ENCODE peak calls at places on chromosomes 7 and 10, in nine cellular contexts. J is transverse colon, R is HCT116, K is suprapubic skin, S is esophagus muscularis mucosa, Y is heart left ventricle, O is H1, H is esophagus squamous epithelium, B is prostate gland. C is an unnamed sample.

GRCh38 chr7:44116789-44117666 is 6.3 kb downstream of the POLD2 start:
- DNase-seq in J (no peak), R (no peak), K (no peak), S (no peak), Y (peak; percentile 26), O (no peak), H (no peak), B (no peak), C (no peak)

GRCh38 chr7:112399501-112399900 is 50.8 kb upstream of the IFRD1 start:
- DNase-seq in J (no peak), R (no peak), K (no peak), S (no peak), Y (no peak), O (no peak), H (no peak), B (no peak), C (no peak)

GRCh38 chr7:73702226-73702625 is 17.2 kb downstream of the STX1A start:
- DNase-seq in J (no peak), R (no peak), K (no peak), S (no peak), Y (no peak), O (no peak), H (no peak), B (no peak), C (no peak)

GRCh38 chr7:128831994-128832879 is 2.0 kb downstream of the FLNC start:
- DNase-seq in J (no peak), R (no peak), K (no peak), S (no peak), Y (peak; percentile 77), O (peak; percentile 78), H (no peak), B (no peak), C (peak; percentile 59)

GRCh38 chr10:133337079-133337725 is 506 bp upstream of the CALY start:
- DNase-seq in J (no peak), R (no peak), K (no peak), S (no peak), Y (no peak), O (no peak), H (no peak), B (no peak), C (no peak)

GRCh38 chr7:9200666-9201065 is 767.3 kb downstream of the NXPH1 start:
- DNase-seq in J (no peak), R (no peak), K (no peak), S (no peak), Y (no peak), O (no peak), H (no peak), B (no peak), C (no peak)

GRCh38 chr10:100148353-100149211 is 37.2 kb downstream of the ERLIN1 start:
- DNase-seq in J (no peak), R (peak; percentile 60), K (no peak), S (peak; percentile 74), Y (no peak), O (no peak), H (no peak), B (no peak), C (no peak)

GRCh38 chr10:70693619-70694286 is 21.4 kb downstream of the ADAMTS14 start:
- DNase-seq in J (no peak), R (no peak), K (no peak), S (no peak), Y (peak; percentile 53), O (no peak), H (no peak), B (no peak), C (peak; percentile 76)

GRCh38 chr7:31518766-31519165 is 4.9 kb downstream of the ITPRID1 start:
- DNase-seq in J (no peak), R (no peak), K (no peak), S (no peak), Y (no peak), O (no peak), H (no peak), B (no peak), C (no peak)

GRCh38 chr10:33073641-33074410 is 115.8 kb upstream of the ITGB1 start:
- DNase-seq in J (no peak), R (no peak), K (no peak), S (no peak), Y (no peak), O (no peak), H (no peak), B (no peak), C (peak; percentile 29)

GRCh38 chr7:18201349-18201748 is 173.7 kb upstream of the PRPS1L1 start:
- DNase-seq in J (no peak), R (no peak), K (no peak), S (no peak), Y (peak; percentile 36), O (no peak), H (no peak), B (no peak), C (peak; percentile 55)

GRCh38 chr7:112930787-112931186 is 140.6 kb upstream of the TMEM168 start:
- DNase-seq in J (no peak), R (no peak), K (no peak), S (no peak), Y (no peak), O (no peak), H (no peak), B (no peak), C (no peak)

GRCh38 chr10:17787087-17787942 is 21.8 kb upstream of the MRC1 start:
- DNase-seq in J (no peak), R (peak; percentile 62), K (no peak), S (peak; percentile 77), Y (no peak), O (no peak), H (no peak), B (no peak), C (no peak)

GRCh38 chr10:114565066-114565465 is 93.0 kb downstream of the ABLIM1 start:
- DNase-seq in J (no peak), R (no peak), K (no peak), S (no peak), Y (no peak), O (no peak), H (no peak), B (no peak), C (no peak)

DNA sequence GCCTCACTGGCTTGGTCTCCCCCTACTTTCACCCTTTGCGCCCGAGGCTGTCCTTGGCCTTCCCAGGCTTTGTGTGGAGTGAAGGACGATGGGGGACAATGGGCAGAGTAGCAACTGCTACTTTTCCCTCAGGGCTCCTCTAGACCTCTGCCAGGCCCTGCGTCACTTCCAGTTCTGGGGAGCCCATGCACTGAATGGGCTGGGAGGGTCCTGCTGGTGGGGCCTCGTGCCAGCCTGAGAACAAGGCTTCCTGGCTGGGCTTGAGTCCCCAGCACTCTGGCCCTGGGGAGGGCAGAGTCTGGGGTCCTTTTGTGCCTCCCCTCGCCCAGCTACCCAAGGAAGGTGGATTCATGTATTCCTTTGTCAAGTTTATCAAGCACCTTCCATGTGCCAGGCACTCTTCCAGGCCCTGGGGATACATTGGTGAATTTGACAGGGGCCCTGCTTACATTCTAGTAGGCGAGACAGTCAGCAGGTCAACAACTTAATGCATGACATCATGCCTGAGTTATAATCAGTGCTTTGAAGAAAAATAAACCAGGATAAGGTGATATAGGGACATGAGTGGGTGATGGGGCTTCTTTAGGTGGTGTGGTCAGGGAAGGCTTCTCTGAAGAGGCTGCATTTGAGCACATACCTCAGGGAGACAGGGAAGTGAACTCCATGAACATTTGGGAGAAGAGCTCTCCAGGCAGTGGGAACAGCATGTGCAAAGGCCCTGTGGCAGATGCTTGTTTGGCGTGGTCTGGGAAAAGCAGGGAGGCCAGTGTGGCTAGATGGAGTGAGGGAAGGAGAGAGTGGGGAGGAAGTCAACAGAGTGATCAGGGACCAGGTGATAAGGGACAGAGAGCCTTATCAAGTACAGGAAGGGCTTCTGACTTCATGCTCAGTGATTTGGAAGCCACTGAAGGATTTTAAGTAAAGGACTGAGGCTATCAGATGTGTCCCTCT is 14.1 kb downstream of the ZMIZ1 start:
- DNase-seq in J (no peak), R (no peak), K (no peak), S (no peak), Y (no peak), O (no peak), H (no peak), B (no peak), C (no peak)
- H3K4me1 ChIP-seq in J (peaks cover 92% of the 10 kb centered on the region), R (peaks cover 56% of the 10 kb centered on the region), K (peaks cover 100% of the 10 kb centered on the region), S (peaks cover 100% of the 10 kb centered on the region), Y (peaks cover 100% of the 10 kb centered on the region), O (peaks cover 5% of the 10 kb centered on the region), H (peaks cover 84% of the 10 kb centered on the region), B (peaks cover 53% of the 10 kb centered on the region), C (peaks cover 61% of the 10 kb centered on the region)

GRCh38 chr10:38093816-38094157 is 350 bp upstream of the ZNF37A start:
- DNase-seq in J (no peak), R (no peak), K (no peak), S (no peak), Y (no peak), O (no peak), H (no peak), B (no peak), C (no peak)

GRCh38 chr10:38094158-38094922 is at the start of gene ZNF37A:
- DNase-seq in J (peak; percentile 95), R (peak; percentile 95), K (peak; percentile 96), S (peak; percentile 99), Y (peak; percentile 95), O (peak; percentile 82), H (peak; percentile 80), B (peak; percentile 97), C (peak; percentile 95)

GRCh38 chr10:38094923-38095574 is 912 bp downstream of the ZNF37A start:
- DNase-seq in J (no peak), R (no peak), K (no peak), S (no peak), Y (no peak), O (peak; percentile 43), H (no peak), B (no peak), C (no peak)
- H3K36me3 ChIP-seq in J (no peaks in the 10 kb centered on the region), R (peaks cover 16% of the 10 kb centered on the region), K (peaks cover 37% of the 10 kb centered on the region), S (peaks cover 20% of the 10 kb centered on the region), Y (peaks cover 33% of the 10 kb centered on the region), O (no peaks in the 10 kb centered on the region), H (peaks cover 48% of the 10 kb centered on the region), B (no peaks in the 10 kb centered on the region), C (no peaks in the 10 kb centered on the region)

DNA sequence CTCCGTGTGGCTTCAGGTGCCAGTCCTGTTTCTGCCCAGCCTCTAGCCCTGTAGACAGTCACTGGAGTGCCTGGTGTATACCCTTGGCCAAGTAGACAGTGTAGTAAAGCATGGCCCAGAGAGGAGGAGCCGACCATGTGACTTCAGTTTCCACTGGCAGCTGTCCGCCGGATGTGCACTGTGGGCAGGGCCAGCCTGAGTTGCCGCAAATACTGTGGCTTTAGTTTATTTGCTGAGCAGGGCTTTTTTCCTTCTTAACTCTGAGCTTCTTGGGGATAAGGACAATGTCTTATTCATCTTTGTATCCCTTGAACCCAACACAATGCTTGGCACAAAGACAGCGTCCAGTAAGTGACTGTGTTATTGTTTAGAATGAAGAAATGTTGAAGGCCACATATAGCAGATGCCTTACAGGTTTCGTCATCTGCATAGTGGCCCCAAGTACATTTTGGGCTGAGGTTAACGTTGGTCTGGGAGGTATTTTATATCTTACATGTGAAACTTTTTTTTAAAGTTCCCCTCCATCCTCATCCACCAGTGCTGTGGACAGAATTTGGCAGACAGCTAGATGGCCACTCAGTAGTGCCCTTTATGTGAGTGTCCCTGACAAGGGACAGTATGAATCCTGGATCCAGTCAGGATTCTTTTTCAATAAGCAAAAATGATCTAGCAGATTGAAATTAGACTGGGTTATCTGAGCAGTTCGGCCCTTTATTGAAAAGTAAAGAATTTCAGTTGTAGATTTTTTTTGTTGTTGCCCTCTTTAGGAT is 40.6 kb downstream of the CYP17A1 start:
- DNase-seq in J (peak; percentile 82), R (no peak), K (peak; percentile 94), S (peak; percentile 97), Y (peak; percentile 96), O (no peak), H (no peak), B (peak; percentile 89), C (peak; percentile 85)
- TF ChIP-seq POLR2A in J (peak; percentile 58), R (no peak), K (no peak), S (no peak), Y (peak; percentile 63), O (no peak), H (no peak), B (peak; percentile 30), C (peak; percentile 9)

GRCh38 chr10:74823791-74824183 is 2.6 kb upstream of the KAT6B start:
- DNase-seq in J (no peak), R (no peak), K (no peak), S (no peak), Y (no peak), O (no peak), H (no peak), B (peak; percentile 60), C (no peak)
- H3K4me1 ChIP-seq in J (peaks cover 43% of the 10 kb centered on the region), R (peaks cover 15% of the 10 kb centered on the region), K (peaks cover 42% of the 10 kb centered on the region), S (peaks cover 52% of the 10 kb centered on the region), Y (peaks cover 45% of the 10 kb centered on the region), O (peaks cover 4% of the 10 kb centered on the region), H (no peaks in the 10 kb centered on the region), B (peaks cover 16% of the 10 kb centered on the region), C (peaks cover 15% of the 10 kb centered on the region)